ENCODE peak calls at places on chromosome 12, in six cellular contexts. One of them, this sample, is unnamed.

GRCh38 chr12:26620907-26621306 is 212.1 kb downstream of the ITPR2 start:
- DNase-seq in effector memory CD4-positive, alpha-beta T cell: no peak
- DNase-seq in NT2/D1: no peak
- DNase-seq in AG04450: no peak
- DNase-seq in K562: no peak
- DNase-seq in cardiac fibroblast: no peak
- DNase-seq in this sample: no peak

GRCh38 chr12:95574030-95574429 is 22.8 kb upstream of the USP44 start:
- DNase-seq in effector memory CD4-positive, alpha-beta T cell: no peak
- DNase-seq in NT2/D1: peak; percentile 84
- DNase-seq in AG04450: no peak
- DNase-seq in K562: no peak
- DNase-seq in cardiac fibroblast: no peak
- DNase-seq in this sample: no peak

GRCh38 chr12:100823988-100824387 is 29.4 kb downstream of the ANO4 start:
- DNase-seq in effector memory CD4-positive, alpha-beta T cell: no peak
- DNase-seq in NT2/D1: no peak
- DNase-seq in AG04450: no peak
- DNase-seq in K562: no peak
- DNase-seq in cardiac fibroblast: peak; percentile 3
- DNase-seq in this sample: peak; percentile 15

GRCh38 chr12:21353948-21354347 is 18.8 kb upstream of the IAPP start:
- DNase-seq in effector memory CD4-positive, alpha-beta T cell: no peak
- DNase-seq in NT2/D1: no peak
- DNase-seq in AG04450: no peak
- DNase-seq in K562: no peak
- DNase-seq in cardiac fibroblast: no peak
- DNase-seq in this sample: no peak

GRCh38 chr12:7113389-7113871 is 4.4 kb upstream of the C1RL start:
- DNase-seq in effector memory CD4-positive, alpha-beta T cell: peak; percentile 12
- DNase-seq in NT2/D1: peak; percentile 76
- DNase-seq in AG04450: no peak
- DNase-seq in K562: peak; percentile 62
- DNase-seq in cardiac fibroblast: peak; percentile 72
- DNase-seq in this sample: no peak

GRCh38 chr12:132804426-132804861 is 24.2 kb downstream of the GOLGA3 start:
- DNase-seq in effector memory CD4-positive, alpha-beta T cell: no peak
- DNase-seq in NT2/D1: no peak
- DNase-seq in AG04450: no peak
- DNase-seq in K562: peak; percentile 25
- DNase-seq in cardiac fibroblast: no peak
- DNase-seq in this sample: no peak

GRCh38 chr12:54988402-54989054 is 4.0 kb upstream of the TESPA1 start:
- DNase-seq in effector memory CD4-positive, alpha-beta T cell: no peak
- DNase-seq in NT2/D1: no peak
- DNase-seq in AG04450: no peak
- DNase-seq in K562: peak; percentile 87
- DNase-seq in cardiac fibroblast: peak; percentile 53
- DNase-seq in this sample: peak; percentile 23

GRCh38 chr12:74245458-74245857 is 292.2 kb upstream of the ATXN7L3B start:
- DNase-seq in effector memory CD4-positive, alpha-beta T cell: no peak
- DNase-seq in NT2/D1: no peak
- DNase-seq in AG04450: no peak
- DNase-seq in K562: no peak
- DNase-seq in cardiac fibroblast: no peak
- DNase-seq in this sample: no peak

GRCh38 chr12:130588696-130589095 is 127.4 kb downstream of the RIMBP2 start:
- DNase-seq in effector memory CD4-positive, alpha-beta T cell: no peak
- DNase-seq in NT2/D1: no peak
- DNase-seq in AG04450: no peak
- DNase-seq in K562: no peak
- DNase-seq in cardiac fibroblast: no peak
- DNase-seq in this sample: no peak

GRCh38 chr12:12267801-12268200 is 957 bp upstream of the LRP6 start:
- DNase-seq in effector memory CD4-positive, alpha-beta T cell: no peak
- DNase-seq in NT2/D1: peak; percentile 49
- DNase-seq in AG04450: no peak
- DNase-seq in K562: no peak
- DNase-seq in cardiac fibroblast: no peak
- DNase-seq in this sample: no peak

GRCh38 chr12:21757665-21758064 is 16.8 kb downstream of the KCNJ8 start:
- DNase-seq in effector memory CD4-positive, alpha-beta T cell: no peak
- DNase-seq in NT2/D1: no peak
- DNase-seq in AG04450: no peak
- DNase-seq in K562: no peak
- DNase-seq in cardiac fibroblast: no peak
- DNase-seq in this sample: no peak

DNA sequence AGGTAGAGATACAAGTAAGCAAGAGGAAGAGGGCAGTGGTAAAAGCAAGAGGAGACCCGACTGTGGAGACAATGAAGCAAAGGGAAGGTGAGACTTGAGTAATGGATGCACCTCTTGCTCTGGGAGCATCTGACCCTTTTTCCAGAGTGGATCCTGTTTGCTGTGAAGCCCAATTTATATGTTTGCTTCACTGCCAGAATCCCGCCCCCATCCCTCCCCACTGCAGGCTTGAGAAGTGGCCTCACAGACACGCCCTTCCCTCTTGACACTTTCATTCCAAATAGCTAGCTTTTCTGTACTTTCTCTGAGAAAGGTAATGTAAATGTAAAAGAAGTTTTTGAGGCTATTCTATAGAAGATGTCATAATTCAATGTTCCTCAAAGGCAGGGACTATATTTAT is 673 bp upstream of the PFKM start:
- DNase-seq in effector memory CD4-positive, alpha-beta T cell: no peak
- DNase-seq in NT2/D1: no peak
- DNase-seq in AG04450: no peak
- DNase-seq in K562: peak; percentile 61
- DNase-seq in cardiac fibroblast: peak; percentile 26
- DNase-seq in this sample: no peak
- H3K4me3 ChIP-seq in effector memory CD4-positive, alpha-beta T cell: no peak overlapping the region
- H3K4me3 ChIP-seq in NT2/D1: peak overlapping the region; percentile 82
- H3K4me3 ChIP-seq in AG04450: no peak overlapping the region
- H3K4me3 ChIP-seq in K562: peak overlapping the region; percentile 57
- H3K4me3 ChIP-seq in cardiac fibroblast: no peak overlapping the region
- H3K4me3 ChIP-seq in this sample: peak overlapping the region; percentile 88

GRCh38 chr12:111444706-111445310 is 39.1 kb downstream of the SH2B3 start:
- DNase-seq in effector memory CD4-positive, alpha-beta T cell: peak; percentile 76
- DNase-seq in NT2/D1: no peak
- DNase-seq in AG04450: no peak
- DNase-seq in K562: no peak
- DNase-seq in cardiac fibroblast: peak; percentile 46
- DNase-seq in this sample: no peak
- H3K4me3 ChIP-seq in effector memory CD4-positive, alpha-beta T cell: no peak overlapping the region
- H3K4me3 ChIP-seq in NT2/D1: no peak overlapping the region
- H3K4me3 ChIP-seq in AG04450: no peak overlapping the region
- H3K4me3 ChIP-seq in K562: no peak overlapping the region
- H3K4me3 ChIP-seq in cardiac fibroblast: no peak overlapping the region
- H3K4me3 ChIP-seq in this sample: no peak overlapping the region

DNA sequence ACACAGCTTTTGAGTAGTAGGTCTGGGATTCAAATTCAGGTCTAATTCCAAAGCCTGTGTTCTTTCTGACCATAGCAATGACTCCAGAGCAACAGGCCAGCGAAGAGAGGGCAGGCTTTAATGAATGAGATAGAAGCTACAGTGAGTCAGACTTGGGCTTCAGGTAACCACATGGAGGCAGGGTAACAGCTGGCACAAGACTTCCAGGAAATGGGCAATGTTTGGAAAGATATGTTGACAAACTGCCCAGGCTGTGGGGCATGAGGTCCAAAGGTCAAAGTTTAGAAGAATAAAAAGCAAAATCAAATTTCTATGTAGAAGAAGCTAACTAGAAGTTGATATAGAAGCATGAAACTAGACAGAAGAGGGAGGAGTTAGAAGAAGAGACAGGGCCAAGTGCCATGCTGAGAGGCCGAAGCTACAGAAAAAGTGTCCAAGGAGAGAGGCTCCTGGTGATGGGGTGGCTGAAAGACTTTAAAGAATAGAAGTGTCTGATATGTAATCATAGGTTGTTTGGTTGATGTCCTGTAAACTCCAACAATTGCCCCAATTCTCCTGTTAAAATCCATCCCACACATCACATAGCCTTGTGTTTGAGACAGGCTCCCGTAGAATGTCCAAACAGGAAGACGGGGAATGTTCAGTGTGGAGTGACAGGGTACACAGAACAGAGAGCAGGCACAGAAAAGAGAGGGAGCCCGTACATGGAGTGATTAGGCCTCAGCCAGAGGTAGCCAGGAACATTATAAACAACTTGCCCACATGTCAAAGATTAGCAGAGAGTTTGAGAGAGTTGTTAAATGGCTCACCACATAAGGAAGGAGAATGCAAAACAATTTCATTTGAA is 384.7 kb downstream of the CCDC91 start:
- DNase-seq in effector memory CD4-positive, alpha-beta T cell: no peak
- DNase-seq in NT2/D1: no peak
- DNase-seq in AG04450: no peak
- DNase-seq in K562: no peak
- DNase-seq in cardiac fibroblast: no peak
- DNase-seq in this sample: no peak
- H3K4me3 ChIP-seq in effector memory CD4-positive, alpha-beta T cell: no peak overlapping the region
- H3K4me3 ChIP-seq in NT2/D1: no peak overlapping the region
- H3K4me3 ChIP-seq in AG04450: no peak overlapping the region
- H3K4me3 ChIP-seq in K562: no peak overlapping the region
- H3K4me3 ChIP-seq in cardiac fibroblast: no peak overlapping the region
- H3K4me3 ChIP-seq in this sample: no peak overlapping the region

GRCh38 chr12:124542021-124542941 is 25.1 kb downstream of the NCOR2 start:
- DNase-seq in effector memory CD4-positive, alpha-beta T cell: no peak
- DNase-seq in NT2/D1: no peak
- DNase-seq in AG04450: no peak
- DNase-seq in K562: no peak
- DNase-seq in cardiac fibroblast: no peak
- DNase-seq in this sample: no peak

GRCh38 chr12:124544311-124544970 is 23.0 kb downstream of the NCOR2 start:
- DNase-seq in effector memory CD4-positive, alpha-beta T cell: no peak
- DNase-seq in NT2/D1: no peak
- DNase-seq in AG04450: no peak
- DNase-seq in K562: no peak
- DNase-seq in cardiac fibroblast: no peak
- DNase-seq in this sample: no peak

GRCh38 chr12:124543052-124543590 is 24.3 kb downstream of the NCOR2 start:
- DNase-seq in effector memory CD4-positive, alpha-beta T cell: no peak
- DNase-seq in NT2/D1: no peak
- DNase-seq in AG04450: no peak
- DNase-seq in K562: no peak
- DNase-seq in cardiac fibroblast: no peak
- DNase-seq in this sample: no peak

GRCh38 chr12:124544983-124545382 is 22.4 kb downstream of the NCOR2 start:
- DNase-seq in effector memory CD4-positive, alpha-beta T cell: no peak
- DNase-seq in NT2/D1: no peak
- DNase-seq in AG04450: no peak
- DNase-seq in K562: no peak
- DNase-seq in cardiac fibroblast: no peak
- DNase-seq in this sample: no peak

GRCh38 chr12:124543591-124544310 is 23.7 kb downstream of the NCOR2 start:
- DNase-seq in effector memory CD4-positive, alpha-beta T cell: no peak
- DNase-seq in NT2/D1: no peak
- DNase-seq in AG04450: no peak
- DNase-seq in K562: no peak
- DNase-seq in cardiac fibroblast: no peak
- DNase-seq in this sample: no peak
- H3K4me3 ChIP-seq in effector memory CD4-positive, alpha-beta T cell: no peak overlapping the region
- H3K4me3 ChIP-seq in NT2/D1: no peak overlapping the region
- H3K4me3 ChIP-seq in AG04450: no peak overlapping the region
- H3K4me3 ChIP-seq in K562: no peak overlapping the region
- H3K4me3 ChIP-seq in cardiac fibroblast: no peak overlapping the region
- H3K4me3 ChIP-seq in this sample: no peak overlapping the region

GRCh38 chr12:76084277-76085158 is at the start of gene NAP1L1:
- DNase-seq in effector memory CD4-positive, alpha-beta T cell: peak; percentile 93
- DNase-seq in NT2/D1: peak; percentile 98
- DNase-seq in AG04450: peak; percentile 97
- DNase-seq in K562: peak; percentile 98
- DNase-seq in cardiac fibroblast: peak; percentile 99
- DNase-seq in this sample: peak; percentile 97

GRCh38 chr12:76083761-76084276 is 666 bp downstream of the NAP1L1 start:
- DNase-seq in effector memory CD4-positive, alpha-beta T cell: peak; percentile 62
- DNase-seq in NT2/D1: peak; percentile 72
- DNase-seq in AG04450: peak; percentile 20
- DNase-seq in K562: peak; percentile 87
- DNase-seq in cardiac fibroblast: peak; percentile 80
- DNase-seq in this sample: peak; percentile 31

GRCh38 chr12:76083246-76083735 is 1.2 kb downstream of the NAP1L1 start:
- DNase-seq in effector memory CD4-positive, alpha-beta T cell: no peak
- DNase-seq in NT2/D1: no peak
- DNase-seq in AG04450: no peak
- DNase-seq in K562: no peak
- DNase-seq in cardiac fibroblast: no peak
- DNase-seq in this sample: no peak

GRCh38 chr12:76081909-76082308 is 2.6 kb downstream of the NAP1L1 start:
- DNase-seq in effector memory CD4-positive, alpha-beta T cell: no peak
- DNase-seq in NT2/D1: no peak
- DNase-seq in AG04450: no peak
- DNase-seq in K562: no peak
- DNase-seq in cardiac fibroblast: no peak
- DNase-seq in this sample: no peak

GRCh38 chr12:76085159-76085868 is 829 bp upstream of the NAP1L1 start:
- DNase-seq in effector memory CD4-positive, alpha-beta T cell: peak; percentile 27
- DNase-seq in NT2/D1: no peak
- DNase-seq in AG04450: no peak
- DNase-seq in K562: peak; percentile 64
- DNase-seq in cardiac fibroblast: peak; percentile 51
- DNase-seq in this sample: no peak
- H3K4me3 ChIP-seq in effector memory CD4-positive, alpha-beta T cell: peak overlapping the region; percentile 96
- H3K4me3 ChIP-seq in NT2/D1: peak overlapping the region; percentile 95
- H3K4me3 ChIP-seq in AG04450: peak overlapping the region; percentile 88
- H3K4me3 ChIP-seq in K562: peak overlapping the region; percentile 91
- H3K4me3 ChIP-seq in cardiac fibroblast: peak overlapping the region; percentile 82
- H3K4me3 ChIP-seq in this sample: peak overlapping the region; percentile 74

DNA sequence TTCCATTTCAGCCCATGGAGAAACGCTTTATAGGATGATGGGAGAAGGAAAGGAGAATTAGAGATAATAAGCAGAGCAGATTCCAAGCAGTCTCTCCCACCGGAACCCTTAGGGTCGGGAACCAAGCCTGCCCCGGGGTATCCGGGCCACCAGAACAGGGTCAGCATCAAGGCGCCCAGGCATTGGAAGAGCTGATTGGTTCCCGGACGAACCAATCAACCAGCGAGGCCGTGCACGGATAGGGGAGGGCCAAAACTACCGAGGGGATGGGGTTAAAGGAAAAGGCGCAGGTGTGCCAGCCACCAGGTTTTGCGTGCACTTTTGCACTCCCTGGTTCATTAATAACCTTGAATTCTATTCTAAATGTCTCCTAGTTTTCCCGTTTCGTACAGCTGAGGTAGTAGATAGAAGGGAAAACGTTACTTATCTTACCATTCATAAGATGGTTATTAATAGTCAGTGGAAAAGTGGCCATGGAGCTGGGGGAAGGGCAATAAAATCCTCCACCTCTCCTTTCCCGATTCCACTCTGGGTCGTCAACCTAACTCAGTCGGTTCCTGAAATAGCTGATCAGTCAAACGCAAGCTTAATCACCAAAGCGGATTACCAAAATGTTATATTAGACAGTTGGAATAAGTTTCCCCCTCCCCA is 1.6 kb downstream of the PPM1H start:
- DNase-seq in effector memory CD4-positive, alpha-beta T cell: no peak
- DNase-seq in NT2/D1: no peak
- DNase-seq in AG04450: no peak
- DNase-seq in K562: peak; percentile 57
- DNase-seq in cardiac fibroblast: no peak
- DNase-seq in this sample: no peak
- H3K4me3 ChIP-seq in effector memory CD4-positive, alpha-beta T cell: no peak overlapping the region
- H3K4me3 ChIP-seq in NT2/D1: peak overlapping the region; percentile 83
- H3K4me3 ChIP-seq in AG04450: peak overlapping the region; percentile 65
- H3K4me3 ChIP-seq in K562: peak overlapping the region; percentile 72
- H3K4me3 ChIP-seq in cardiac fibroblast: peak overlapping the region; percentile 69
- H3K4me3 ChIP-seq in this sample: peak overlapping the region; percentile 62